ENCODE peak calls at places on chromosomes 12 and 14, in nine cellular contexts. Q, G, H, Z, K, A, L, Y and O are unnamed samples.

GRCh38 chr14:37591941-37592287 is 3.1 kb downstream of the FOXA1 start:
- DNase-seq in K (no peak), A (no peak), Z (peak; percentile 64), H (no peak), Q (no peak), G (no peak), Y (peak; percentile 77), L (no peak), O (no peak)

GRCh38 chr14:93994919-93995682 is 2.0 kb upstream of the CCDC197 start:
- DNase-seq in G (no peak), Z (peak; percentile 38), Q (no peak), A (peak; percentile 59), K (no peak), Y (peak; percentile 56), L (no peak), H (peak; percentile 87), O (peak; percentile 87)

GRCh38 chr12:66688836-66689439 is 10.1 kb upstream of the GRIP1 start:
- DNase-seq in Z (peak; percentile 51), K (peak; percentile 52), L (no peak), Y (peak; percentile 71), H (peak; percentile 16), Q (peak; percentile 65), G (no peak), A (no peak), O (no peak)

GRCh38 chr14:94571950-94572349 is 9.3 kb upstream of the SERPINA5 start:
- DNase-seq in Z (no peak), K (no peak), L (no peak), H (peak; percentile 35), Q (peak; percentile 37), G (no peak), Y (no peak), A (no peak), O (peak; percentile 16)

GRCh38 chr14:39302124-39302810 is 68.6 kb downstream of the MIA2 start:
- DNase-seq in A (no peak), Q (no peak), G (no peak), Z (no peak), L (no peak), H (no peak), K (no peak), Y (no peak), O (no peak)

GRCh38 chr12:119573086-119573485 is 20.5 kb upstream of the TMEM233 start:
- DNase-seq in A (no peak), Z (no peak), Q (no peak), K (no peak), H (no peak), L (no peak), G (no peak), Y (no peak), O (no peak)

GRCh38 chr12:64450711-64451486 is 1.0 kb upstream of the TBK1 start:
- DNase-seq in K (no peak), A (no peak), Y (no peak), Z (no peak), Q (peak; percentile 27), G (peak; percentile 28), H (no peak), L (no peak), O (no peak)

GRCh38 chr12:752673-753400 is 458 bp downstream of the WNK1 start:
- DNase-seq in Q (no peak), H (peak; percentile 55), G (peak; percentile 94), K (no peak), Z (peak; percentile 68), L (peak; percentile 81), Y (peak; percentile 66), A (no peak), O (no peak)

GRCh38 chr12:45674583-45674982 is 54.9 kb upstream of the ARID2 start:
- DNase-seq in K (no peak), Z (peak; percentile 65), L (peak; percentile 55), G (no peak), Y (peak; percentile 37), A (peak; percentile 47), H (no peak), Q (no peak), O (peak; percentile 13)

GRCh38 chr14:43795600-43796228 is 711.4 kb downstream of the FSCB start:
- DNase-seq in L (no peak), Y (peak; percentile 25), Q (peak; percentile 50), G (no peak), Z (no peak), H (no peak), K (no peak), A (no peak), O (no peak)

GRCh38 chr12:3461391-3461790 is 29.6 kb upstream of the PRMT8 start:
- DNase-seq in K (no peak), G (no peak), Q (no peak), Y (no peak), H (no peak), Z (no peak), L (no peak), A (no peak), O (no peak)

GRCh38 chr12:85659754-85660530 is 176.3 kb downstream of the RASSF9 start:
- DNase-seq in H (no peak), K (no peak), Z (no peak), A (no peak), Y (no peak), L (no peak), G (no peak), Q (no peak), O (no peak)

GRCh38 chr12:1373887-1374286 is 220.5 kb downstream of the FBXL14 start:
- DNase-seq in G (no peak), L (no peak), Q (no peak), Z (no peak), K (no peak), H (no peak), A (no peak), Y (no peak), O (no peak)

GRCh38 chr12:113030875-113031525 is 25.5 kb upstream of the DTX1 start:
- DNase-seq in H (peak; percentile 71), L (no peak), Z (no peak), Y (peak; percentile 88), Q (peak; percentile 45), A (no peak), G (no peak), K (peak; percentile 82), O (peak; percentile 54)

GRCh38 chr12:47870175-47870781 is 34.5 kb downstream of the VDR start:
- DNase-seq in A (no peak), H (peak; percentile 86), Y (peak; percentile 34), Z (peak; percentile 46), G (peak; percentile 67), L (no peak), K (no peak), Q (peak; percentile 54), O (no peak)
- TF ChIP-seq POLR2A in A (no peak), H (no peak), Y (no peak), Z (no peak), G (no peak), L (no peak), K (no peak), Q (no peak), O (no peak)

GRCh38 chr14:103696027-103696402 is 19.2 kb downstream of the XRCC3 start:
- DNase-seq in A (no peak), H (no peak), Z (no peak), G (peak; percentile 47), L (no peak), K (no peak), Y (no peak), Q (no peak), O (no peak)

GRCh38 chr14:103697196-103697595 is 18.1 kb downstream of the XRCC3 start:
- DNase-seq in Z (no peak), Y (no peak), K (no peak), H (no peak), A (no peak), Q (no peak), G (peak; percentile 48), L (no peak), O (no peak)

GRCh38 chr14:103695331-103696026 is 19.8 kb downstream of the XRCC3 start:
- DNase-seq in Q (no peak), L (no peak), Y (no peak), Z (no peak), K (no peak), H (no peak), A (peak; percentile 13), G (peak; percentile 46), O (no peak)

GRCh38 chr14:103697601-103698379 is 17.5 kb downstream of the XRCC3 start:
- DNase-seq in K (no peak), H (no peak), Z (no peak), Q (no peak), G (peak; percentile 68), L (no peak), Y (no peak), A (no peak), O (no peak)

DNA sequence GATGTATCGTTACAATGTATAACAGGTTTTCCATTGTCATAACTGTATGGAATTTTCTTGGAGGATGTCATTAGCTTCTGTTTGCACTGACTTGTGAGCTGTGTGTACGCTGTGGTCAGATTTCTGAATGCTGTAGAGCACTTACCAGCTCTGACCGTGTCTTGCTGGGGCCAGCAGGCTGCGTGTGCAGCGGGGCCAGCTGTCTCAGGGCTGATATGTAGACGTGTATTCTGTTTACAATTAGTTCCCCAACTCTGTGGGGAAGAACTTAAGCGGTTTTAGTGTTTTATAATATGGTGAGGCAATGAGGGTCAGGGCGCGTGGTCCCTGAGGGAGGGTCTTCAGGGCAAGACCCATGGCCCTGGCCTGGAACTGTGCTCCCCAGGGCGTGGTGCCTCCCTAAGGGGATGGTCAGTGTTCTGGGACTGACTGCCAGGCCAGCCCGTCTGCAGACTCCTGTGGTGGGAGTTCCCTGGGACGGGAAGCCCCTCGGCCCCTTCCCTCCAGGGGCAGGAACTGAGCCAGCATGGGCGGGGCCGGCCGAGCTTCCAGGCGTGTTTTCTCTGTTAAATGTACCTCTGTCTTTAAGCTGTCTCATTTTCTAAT is 18.7 kb downstream of the XRCC3 start:
- DNase-seq in Q (no peak), G (peak; percentile 74), K (no peak), A (peak; percentile 69), Y (no peak), Z (no peak), L (peak; percentile 86), H (no peak), O (no peak)
- TF ChIP-seq POLR2A in Q (no peak), G (no peak), K (no peak), A (no peak), Y (no peak), Z (no peak), L (no peak), H (no peak), O (no peak)

DNA sequence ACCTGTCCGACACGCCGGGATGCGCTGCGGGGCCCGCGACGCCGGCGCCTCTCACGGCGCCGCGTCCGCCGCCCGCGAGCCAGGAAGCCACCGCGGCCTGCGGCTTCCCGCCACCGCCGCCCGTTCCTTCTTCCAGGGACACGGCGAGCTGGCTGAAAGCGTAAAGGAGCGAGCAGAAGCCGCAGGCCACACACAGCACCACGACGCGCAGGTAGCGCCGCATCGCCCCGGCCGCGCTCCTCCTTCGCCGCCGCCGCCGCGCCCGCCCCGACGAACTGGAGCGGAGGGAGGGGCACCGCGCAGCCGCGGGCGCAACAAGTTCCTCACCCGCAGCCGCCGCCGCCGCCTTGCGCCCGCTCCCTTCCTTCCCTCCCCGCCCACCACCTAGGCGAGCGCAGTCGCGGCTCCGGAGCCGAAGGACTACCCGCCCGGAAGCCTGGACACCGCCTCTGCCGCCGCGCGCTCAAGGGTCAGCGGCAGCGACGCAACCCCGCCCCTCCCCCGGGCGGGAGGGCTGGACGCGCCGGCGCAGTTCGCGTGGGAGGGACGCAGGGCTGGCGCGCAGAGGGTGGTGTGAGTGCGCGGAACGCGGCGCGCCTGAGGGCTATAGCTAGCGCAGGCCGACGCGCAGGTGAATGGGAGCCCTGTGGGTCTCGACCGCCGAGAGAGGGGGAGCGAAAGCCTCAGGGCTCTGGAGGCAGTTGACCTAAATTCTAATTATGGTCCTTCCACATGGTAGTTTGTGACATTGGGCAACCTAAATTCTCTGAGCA is at the start of gene GXYLT1:
- DNase-seq in Z (peak; percentile 94), A (peak; percentile 85), Q (peak; percentile 79), K (peak; percentile 88), G (peak; percentile 98), L (peak; percentile 97), Y (peak; percentile 96), H (peak; percentile 95), O (peak; percentile 88)
- TF ChIP-seq POLR2A in Z (no peak), A (peak; percentile 57), Q (peak; percentile 79), K (peak; percentile 56), G (peak; percentile 69), L (no peak), Y (peak; percentile 82), H (peak; percentile 63), O (peak; percentile 65)

GRCh38 chr12:11727133-11727664 is 77.7 kb downstream of the ETV6 start:
- DNase-seq in G (no peak), K (no peak), A (no peak), Q (peak; percentile 56), H (no peak), Z (no peak), L (no peak), Y (no peak), O (no peak)
- TF ChIP-seq POLR2A in G (no peak), K (no peak), A (no peak), Q (no peak), H (no peak), Z (no peak), L (no peak), Y (no peak), O (no peak)